ENCODE peak calls at places on chromosomes 5 and 9, in ten cellular contexts. D, E, K, J, F, R, Z, M, P and U are unnamed samples.

GRCh38 chr5:181151146-181151545 is 3.8 kb downstream of the OR2V2 start:
- DNase-seq in E (no peak), D (no peak), Z (no peak), K (no peak), J (no peak), M (no peak), R (no peak), P (peak), F (no peak), U (no peak)

GRCh38 chr9:98128316-98128715 is 9.3 kb upstream of the TRIM14 start:
- DNase-seq in D (no peak), M (no peak), P (no peak), Z (no peak), F (no peak), K (no peak), E (no peak), J (no peak), R (no peak), U (no peak)

GRCh38 chr5:95925939-95926338 is 35.7 kb downstream of the ELL2 start:
- DNase-seq in Z (no peak), M (no peak), P (no peak), R (no peak), E (no peak), J (no peak), D (no peak), K (no peak), F (no peak), U (no peak)

GRCh38 chr5:107864793-107865192 is 194.1 kb upstream of the EFNA5 start:
- DNase-seq in J (no peak), Z (no peak), K (no peak), E (no peak), P (no peak), M (no peak), F (no peak), R (no peak), D (no peak), U (no peak)

GRCh38 chr9:93574900-93575705 is 1.3 kb upstream of the PHF2 start:
- DNase-seq in J (no peak), Z (no peak), P (peak), F (no peak), R (no peak), E (no peak), D (no peak), M (no peak), K (no peak), U (peak)

GRCh38 chr9:127567119-127567897 is 44.8 kb upstream of the STXBP1 start:
- DNase-seq in P (peak), M (peak), F (no peak), D (no peak), E (no peak), K (peak), Z (no peak), J (no peak), R (peak), U (no peak)

GRCh38 chr9:6680797-6681146 is 35.2 kb upstream of the GLDC start:
- DNase-seq in F (peak), D (peak), Z (peak), R (no peak), K (peak), M (peak), E (no peak), P (peak), J (no peak), U (peak)

GRCh38 chr9:35618325-35618727 is at the start of gene CD72:
- DNase-seq in F (no peak), M (peak), P (no peak), Z (no peak), K (no peak), J (no peak), R (peak), D (no peak), E (no peak), U (peak)

GRCh38 chr9:36548454-36548853 is 24.2 kb upstream of the MELK start:
- DNase-seq in F (no peak), E (no peak), P (no peak), R (no peak), D (no peak), Z (no peak), J (no peak), K (no peak), M (no peak), U (no peak)

GRCh38 chr5:126676195-126676624 is 75.5 kb downstream of the PHAX start:
- DNase-seq in R (peak), E (peak), P (peak), K (peak), J (peak), Z (peak), M (peak), D (peak), F (peak), U (no peak)

GRCh38 chr5:117604845-117605244 is 1030.2 kb upstream of the SEMA6A start:
- DNase-seq in E (no peak), M (no peak), R (no peak), F (no peak), K (no peak), P (no peak), D (no peak), Z (no peak), J (no peak), U (no peak)

GRCh38 chr5:81065492-81065891 is 105.3 kb downstream of the RASGRF2 start:
- DNase-seq in E (no peak), P (no peak), D (no peak), F (no peak), J (no peak), Z (no peak), R (no peak), M (no peak), K (no peak), U (no peak)

GRCh38 chr9:110152704-110153374 is 55.1 kb downstream of the C9orf152 start:
- DNase-seq in D (no peak), R (peak), E (peak), P (peak), M (no peak), F (peak), Z (no peak), K (no peak), J (peak), U (no peak)

GRCh38 chr5:123813937-123814624 is 302.1 kb downstream of the CSNK1G3 start:
- DNase-seq in Z (no peak), M (no peak), F (no peak), P (peak), R (no peak), D (no peak), K (peak), J (no peak), E (no peak), U (no peak)

GRCh38 chr5:135185461-135186075 is 151.5 kb upstream of the PITX1 start:
- DNase-seq in D (no peak), J (no peak), F (no peak), K (no peak), Z (no peak), R (no peak), M (peak), E (no peak), P (no peak), U (no peak)

GRCh38 chr5:59161206-59162105 is 578.6 kb downstream of the RAB3C start:
- DNase-seq in D (no peak), M (no peak), Z (no peak), K (no peak), R (no peak), F (no peak), P (no peak), E (no peak), J (no peak), U (no peak)

GRCh38 chr5:24642022-24642421 is 2.8 kb downstream of the CDH10 start:
- DNase-seq in K (no peak), R (no peak), D (no peak), Z (no peak), P (peak), F (peak), M (no peak), J (no peak), E (no peak), U (no peak)

GRCh38 chr9:21682376-21682775 is 120.1 kb upstream of the MTAP start:
- DNase-seq in M (no peak), Z (no peak), F (no peak), E (no peak), D (no peak), J (no peak), R (no peak), P (no peak), K (no peak), U (no peak)

GRCh38 chr5:76165961-76166360 is 82.8 kb downstream of the SV2C start:
- DNase-seq in R (no peak), D (no peak), E (no peak), M (no peak), J (no peak), Z (no peak), F (no peak), K (no peak), P (no peak), U (no peak)

GRCh38 chr9:130320697-130321080 is 55.1 kb downstream of the HMCN2 start:
- DNase-seq in Z (no peak), F (peak), P (peak), D (no peak), J (peak), K (peak), E (no peak), M (peak), R (peak), U (no peak)

GRCh38 chr5:1642221-1642620 is 118.5 kb upstream of the LPCAT1 start:
- DNase-seq in F (no peak), D (no peak), P (no peak), K (no peak), R (no peak), Z (no peak), J (no peak), M (no peak), E (no peak), U (peak)

GRCh38 chr5:150522504-150523464 is 14.9 kb downstream of the NDST1 start:
- DNase-seq in D (no peak), F (peak), Z (no peak), J (no peak), P (no peak), M (peak), K (peak), R (no peak), E (no peak), U (no peak)

GRCh38 chr9:5354184-5354583 is 14.5 kb upstream of the RLN1 start:
- DNase-seq in J (no peak), D (no peak), P (peak), R (no peak), E (no peak), M (no peak), F (no peak), Z (no peak), K (no peak), U (no peak)

GRCh38 chr9:128627127-128627715 is 29.4 kb downstream of the DYNC2I2 start:
- DNase-seq in D (no peak), Z (no peak), M (no peak), E (no peak), P (peak), J (no peak), F (no peak), R (no peak), K (no peak), U (peak)

GRCh38 chr5:116876240-116876840 is 301.7 kb upstream of the SEMA6A start:
- DNase-seq in D (no peak), J (no peak), P (no peak), Z (no peak), K (no peak), M (no peak), R (no peak), F (no peak), E (no peak), U (no peak)

GRCh38 chr5:20555034-20555433 is 567.0 kb upstream of the CDH18 start:
- DNase-seq in R (no peak), D (no peak), J (no peak), F (peak), P (no peak), M (no peak), Z (no peak), K (no peak), E (no peak), U (no peak)

GRCh38 chr9:124831642-124832364 is 21.5 kb upstream of the WDR38 start:
- DNase-seq in D (no peak), P (no peak), K (no peak), E (no peak), M (no peak), F (no peak), R (no peak), Z (no peak), J (no peak), U (peak)

GRCh38 chr5:115372121-115372520 is 75.7 kb upstream of the CCDC112 start:
- DNase-seq in F (no peak), R (no peak), P (no peak), D (no peak), Z (no peak), M (no peak), K (no peak), J (no peak), E (no peak), U (no peak)

GRCh38 chr9:133127340-133127981 is 6.4 kb upstream of the RALGDS start:
- DNase-seq in E (peak), D (no peak), M (peak), F (no peak), J (no peak), R (no peak), Z (no peak), P (no peak), K (peak), U (no peak)

GRCh38 chr5:179138568-179138925 is 78.4 kb downstream of the ZNF354C start:
- DNase-seq in E (no peak), F (no peak), J (no peak), R (no peak), K (no peak), D (no peak), P (no peak), M (no peak), Z (no peak), U (peak)

GRCh38 chr9:75185585-75186170 is 97.4 kb downstream of the OSTF1 start:
- DNase-seq in F (peak), E (peak), P (no peak), M (peak), R (peak), D (no peak), J (peak), K (peak), Z (no peak), U (peak)

GRCh38 chr9:131645078-131645776 is 94.6 kb downstream of the RAPGEF1 start:
- DNase-seq in E (no peak), M (no peak), Z (no peak), J (no peak), R (no peak), D (no peak), P (no peak), K (no peak), F (no peak), U (no peak)

GRCh38 chr5:179259731-179260323 is 85.4 kb downstream of the ADAMTS2 start:
- DNase-seq in K (peak), E (no peak), F (no peak), Z (no peak), M (no peak), P (peak), J (peak), R (no peak), D (no peak), U (peak)

GRCh38 chr9:74281674-74282073 is 215.5 kb upstream of the RORB start:
- DNase-seq in M (no peak), P (no peak), E (no peak), F (peak), K (no peak), D (no peak), Z (no peak), J (no peak), R (peak), U (no peak)

GRCh38 chr9:4666042-4666699 is at the start of gene SPATA6L:
- DNase-seq in E (no peak), K (peak), P (peak), D (peak), Z (no peak), F (peak), M (peak), J (peak), R (no peak), U (peak)

GRCh38 chr5:171874210-171874609 is 88.6 kb downstream of the SMIM23 start:
- DNase-seq in P (no peak), J (no peak), Z (no peak), D (no peak), M (no peak), E (no peak), R (no peak), F (no peak), K (no peak), U (no peak)

GRCh38 chr9:69931340-69931739 is 110.7 kb downstream of the CFAP95 start:
- DNase-seq in K (no peak), Z (no peak), P (no peak), M (no peak), J (no peak), R (no peak), D (no peak), F (peak), E (no peak), U (no peak)

GRCh38 chr5:16856531-16856930 is 79.6 kb downstream of the MYO10 start:
- DNase-seq in R (no peak), E (no peak), P (no peak), Z (no peak), M (no peak), D (no peak), F (no peak), J (no peak), K (peak), U (no peak)

GRCh38 chr5:68957591-68957990 is 136.2 kb upstream of the SLC30A5 start:
- DNase-seq in M (no peak), P (no peak), R (no peak), J (no peak), Z (no peak), K (no peak), E (no peak), F (no peak), D (no peak), U (no peak)

GRCh38 chr5:175796536-175797499 is 74.6 kb upstream of the CPLX2 start:
- DNase-seq in Z (peak), M (peak), D (peak), F (peak), E (peak), R (peak), J (peak), K (peak), P (peak), U (peak)
- TF ChIP-seq POLR2AphosphoS5 in Z (no peak), M (no peak), D (no peak), F (no peak), E (peak), R (no peak), J (no peak), K (no peak), P (no peak), U (peak)

GRCh38 chr9:118091221-118091620 is 387.0 kb downstream of the TLR4 start:
- DNase-seq in R (no peak), Z (no peak), M (no peak), K (no peak), J (no peak), F (no peak), E (no peak), D (no peak), P (no peak), U (no peak)

GRCh38 chr9:118094387-118094786 is 390.2 kb downstream of the TLR4 start:
- DNase-seq in M (no peak), F (no peak), D (no peak), P (no peak), R (no peak), J (no peak), Z (no peak), K (no peak), E (no peak), U (no peak)

GRCh38 chr9:118088075-118088474 is 383.9 kb downstream of the TLR4 start:
- DNase-seq in K (no peak), P (no peak), J (no peak), Z (no peak), R (no peak), F (no peak), D (no peak), M (no peak), E (no peak), U (no peak)

DNA sequence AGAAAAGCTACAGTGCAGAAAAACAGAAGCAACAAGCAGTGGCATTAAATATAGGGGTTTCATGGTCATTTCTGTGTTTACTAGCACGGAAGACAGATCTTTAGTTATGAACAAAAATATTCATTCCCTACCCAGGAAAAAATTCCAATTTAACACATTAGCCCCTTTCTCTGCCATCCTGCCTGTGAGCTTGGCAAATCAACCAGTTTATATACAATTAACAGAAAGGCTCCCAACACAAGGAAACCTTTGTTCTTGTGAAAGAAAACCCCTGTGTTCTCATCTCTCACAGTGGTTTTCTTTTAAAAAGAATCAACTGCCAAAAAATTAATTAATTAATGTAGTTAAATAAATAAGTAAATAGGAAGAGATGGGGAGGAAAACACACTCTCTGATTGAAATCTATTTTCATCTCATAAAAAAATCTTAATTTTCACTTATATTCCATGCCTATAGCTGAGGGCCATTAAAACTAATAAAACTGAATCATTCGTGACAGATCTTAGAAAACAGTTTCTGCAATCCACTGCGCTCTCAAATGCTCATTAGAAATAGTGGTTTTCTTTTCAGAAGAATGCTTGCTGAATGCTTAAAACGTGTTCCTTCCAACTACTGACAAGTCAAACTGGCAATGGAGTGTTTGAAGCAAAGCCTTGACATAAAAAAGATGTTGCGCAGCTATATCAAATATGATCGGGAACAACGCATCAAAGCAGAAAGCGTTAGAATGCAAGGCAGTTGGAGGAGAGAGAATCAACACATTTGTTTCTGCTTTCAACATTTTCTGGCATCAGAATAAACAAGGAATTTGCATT is 387.7 kb downstream of the TLR4 start:
- DNase-seq in J (no peak), M (no peak), D (no peak), R (no peak), P (no peak), K (no peak), Z (no peak), E (no peak), F (no peak), U (no peak)
- TF ChIP-seq POLR2AphosphoS5 in J (no peak), M (no peak), D (no peak), R (no peak), P (no peak), K (no peak), Z (no peak), E (no peak), F (no peak), U (no peak)

DNA sequence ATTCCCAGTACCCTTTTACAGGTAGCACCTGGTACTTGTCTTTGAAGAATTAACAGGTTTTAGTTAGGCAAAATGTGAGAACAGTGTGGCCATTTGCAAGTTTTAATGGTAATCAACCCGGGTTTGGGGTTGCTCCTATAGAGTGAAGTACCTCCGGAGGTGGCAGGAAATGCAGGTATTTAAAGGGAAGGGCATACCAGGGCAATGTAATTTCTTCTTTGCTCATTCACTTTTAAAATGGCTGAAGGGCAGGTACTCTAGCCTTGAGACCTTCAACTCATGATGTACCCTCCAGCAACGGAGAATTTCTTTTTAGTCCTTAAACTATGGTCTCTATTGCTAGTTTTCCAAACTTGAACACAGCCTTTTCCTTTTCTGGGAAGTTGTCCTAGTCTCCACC is 1.3 kb upstream of the HSPA4 start:
- DNase-seq in D (no peak), F (no peak), M (no peak), P (no peak), E (no peak), R (no peak), J (no peak), K (no peak), Z (no peak), U (no peak)
- TF ChIP-seq POLR2AphosphoS5 in D (no peak), F (no peak), M (no peak), P (no peak), E (no peak), R (no peak), J (peak), K (no peak), Z (no peak), U (no peak)

GRCh38 chr9:134403682-134404301 is 77.5 kb downstream of the RXRA start:
- DNase-seq in E (no peak), K (peak), D (no peak), J (no peak), P (no peak), Z (peak), R (no peak), M (peak), F (no peak), U (peak)

GRCh38 chr9:134406366-134407122 is 80.3 kb downstream of the RXRA start:
- DNase-seq in M (no peak), E (no peak), P (peak), Z (no peak), F (no peak), R (peak), D (no peak), J (no peak), K (no peak), U (no peak)

GRCh38 chr9:134404376-134405358 is 78.4 kb downstream of the RXRA start:
- DNase-seq in R (no peak), F (no peak), J (no peak), Z (no peak), E (no peak), K (no peak), D (no peak), P (no peak), M (no peak), U (no peak)

GRCh38 chr9:134407123-134407779 is 81.0 kb downstream of the RXRA start:
- DNase-seq in E (peak), P (peak), K (peak), M (peak), J (no peak), F (no peak), D (peak), Z (peak), R (peak), U (peak)

DNA sequence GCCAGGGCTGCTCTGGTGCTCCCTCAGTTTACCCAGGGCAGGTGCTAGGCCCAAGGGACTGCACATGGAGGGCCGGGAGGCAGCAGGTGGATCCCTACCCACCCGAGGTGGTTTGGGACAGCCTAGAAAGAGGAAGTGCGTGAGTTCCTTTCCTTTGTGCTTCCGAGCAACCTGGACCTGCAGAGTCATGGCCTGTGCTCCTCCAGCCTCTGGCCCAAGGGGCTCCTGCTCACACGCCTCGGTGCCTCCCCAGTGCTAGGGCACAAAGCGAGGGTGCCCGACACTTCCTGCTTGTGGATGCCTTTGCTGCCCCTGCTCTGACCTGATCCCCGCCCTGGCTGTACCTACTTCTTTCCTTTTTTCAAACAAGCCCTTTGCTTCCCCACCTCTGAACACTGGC is 79.3 kb downstream of the RXRA start:
- DNase-seq in P (no peak), K (peak), D (no peak), E (no peak), M (no peak), F (no peak), J (no peak), Z (no peak), R (no peak), U (peak)
- TF ChIP-seq POLR2AphosphoS5 in P (no peak), K (no peak), D (no peak), E (no peak), M (no peak), F (no peak), J (no peak), Z (no peak), R (no peak), U (peak)